ENCODE peak calls at places on chromosomes 12 and 14, in five cellular contexts. K is iPS DF 6.9, Y is GM12891, T is smooth muscle cell of the brain vasculature, H is heart right ventricle. W is an unnamed sample.

GRCh38 chr12:125140918-125141573 is 75.8 kb downstream of the AACS start:
- DNase-seq in K (no peak), Y (no peak), T (no peak), H (no peak), W (no peak)

GRCh38 chr14:60294670-60295069 is 45.6 kb downstream of the PPM1A start:
- DNase-seq in K (no peak), Y (no peak), T (no peak), H (no peak), W (no peak)

GRCh38 chr14:37253905-37254304 is 56.2 kb downstream of the MIPOL1 start:
- DNase-seq in K (no peak), Y (no peak), T (peak), H (no peak), W (no peak)

GRCh38 chr14:67331368-67332125 is 28.1 kb downstream of the ATP6V1D start:
- DNase-seq in K (no peak), Y (no peak), T (no peak), H (no peak), W (no peak)

GRCh38 chr12:127342861-127343260 is 924.1 kb upstream of the TMEM132C start:
- DNase-seq in K (no peak), Y (no peak), T (no peak), H (no peak), W (no peak)

GRCh38 chr12:132014092-132014914 is 64.6 kb downstream of the EP400 start:
- DNase-seq in K (no peak), Y (no peak), T (no peak), H (no peak), W (no peak)

GRCh38 chr14:63435838-63436237 is 107.3 kb downstream of the PPP2R5E start:
- DNase-seq in K (no peak), Y (no peak), T (peak), H (peak), W (no peak)

GRCh38 chr12:6899837-6900519 is 4.6 kb upstream of the LRRC23 start:
- DNase-seq in K (no peak), Y (no peak), T (no peak), H (peak), W (no peak)

GRCh38 chr14:33964599-33965317 is 13.9 kb upstream of the EGLN3 start:
- DNase-seq in K (no peak), Y (no peak), T (no peak), H (no peak), W (no peak)

GRCh38 chr12:53659011-53659551 is 16.8 kb downstream of the ATP5MC2 start:
- DNase-seq in K (no peak), Y (no peak), T (peak), H (no peak), W (no peak)

GRCh38 chr12:3020850-3021435 is 56.2 kb upstream of the TSPAN9 start:
- DNase-seq in K (no peak), Y (no peak), T (no peak), H (no peak), W (no peak)

GRCh38 chr14:93008381-93008780 is 85.4 kb downstream of the CHGA start:
- DNase-seq in K (no peak), Y (no peak), T (no peak), H (peak), W (no peak)

GRCh38 chr14:90656986-90657385 is 159.2 kb downstream of the TTC7B start:
- DNase-seq in K (no peak), Y (no peak), T (no peak), H (no peak), W (no peak)

GRCh38 chr12:47763481-47764344 is 5.0 kb upstream of the RAPGEF3 start:
- DNase-seq in K (no peak), Y (no peak), T (no peak), H (peak), W (no peak)

GRCh38 chr14:70641548-70642312 is at the start of gene TTC9:
- DNase-seq in K (no peak), Y (peak), T (no peak), H (peak), W (no peak)

GRCh38 chr12:116661341-116661740 is 76.5 kb downstream of the SPRING1 start:
- DNase-seq in K (no peak), Y (no peak), T (no peak), H (no peak), W (no peak)

GRCh38 chr12:38056701-38057689 is 259.6 kb upstream of the ALG10B start:
- DNase-seq in K (no peak), Y (no peak), T (no peak), H (no peak), W (no peak)

GRCh38 chr14:72907886-72908285 is 14.0 kb upstream of the DPF3 start:
- DNase-seq in K (no peak), Y (no peak), T (no peak), H (no peak), W (no peak)

GRCh38 chr14:59831121-59831730 is 39.4 kb downstream of the RTN1 start:
- DNase-seq in K (no peak), Y (no peak), T (no peak), H (no peak), W (no peak)

GRCh38 chr12:107375231-107375630 is 281.9 kb upstream of the CRY1 start:
- DNase-seq in K (no peak), Y (no peak), T (no peak), H (no peak), W (no peak)

GRCh38 chr12:8014836-8015235 is 17.7 kb upstream of the FOXJ2 start:
- DNase-seq in K (no peak), Y (no peak), T (no peak), H (no peak), W (no peak)

GRCh38 chr14:57833304-57833703 is 32.6 kb downstream of the SLC35F4 start:
- DNase-seq in K (no peak), Y (no peak), T (peak), H (no peak), W (no peak)

GRCh38 chr14:104110491-104111209 is 25.1 kb downstream of the ASPG start:
- DNase-seq in K (no peak), Y (no peak), T (no peak), H (no peak), W (no peak)

GRCh38 chr14:103725001-103725682 is 9.5 kb downstream of the ZFYVE21 start:
- DNase-seq in K (no peak), Y (no peak), T (no peak), H (peak), W (no peak)

GRCh38 chr12:53701518-53702264 is 25.6 kb downstream of the CALCOCO1 start:
- DNase-seq in K (peak), Y (peak), T (peak), H (peak), W (peak)

GRCh38 chr14:41418851-41419250 is 187.8 kb upstream of the LRFN5 start:
- DNase-seq in K (no peak), Y (no peak), T (no peak), H (no peak), W (no peak)

GRCh38 chr14:68757618-68758081 is 35.2 kb downstream of the ZFP36L1 start:
- DNase-seq in K (no peak), Y (no peak), T (no peak), H (peak), W (no peak)

W was measured in GM12864.